ENCODE peak calls at places on chromosomes 7 and 10, in six cellular contexts. H, J, E, C, A and G are unnamed samples.

GRCh38 chr10:44860811-44861751 is 50.1 kb upstream of the TMEM72 start:
- DNase-seq in C (no peak), H (no peak), A (no peak), J (peak), E (no peak), G (no peak)

GRCh38 chr7:46791180-46791579 is 790.7 kb downstream of the TNS3 start:
- DNase-seq in C (no peak), A (no peak), H (no peak), E (no peak), J (peak), G (no peak)

GRCh38 chr7:156224441-156225225 is 412.4 kb upstream of the SHH start:
- DNase-seq in C (no peak), A (no peak), E (no peak), H (no peak), J (no peak), G (no peak)

GRCh38 chr10:33799944-33800323 is 465.5 kb upstream of the NRP1 start:
- DNase-seq in E (no peak), A (no peak), J (no peak), C (no peak), H (no peak), G (no peak)

GRCh38 chr10:29408847-29409240 is 120.0 kb downstream of the LYZL1 start:
- DNase-seq in E (no peak), A (no peak), J (no peak), C (no peak), H (no peak), G (no peak)

GRCh38 chr10:70234668-70235447 is 1.6 kb upstream of the PPA1 start:
- DNase-seq in C (no peak), H (no peak), J (peak), E (no peak), A (no peak), G (no peak)

GRCh38 chr7:5528815-5529442 is 105.3 kb upstream of the TNRC18 start:
- DNase-seq in J (no peak), E (no peak), A (no peak), H (no peak), C (no peak), G (no peak)

GRCh38 chr10:6382081-6382480 is 179.3 kb downstream of the PFKFB3 start:
- DNase-seq in J (peak), E (peak), A (peak), C (no peak), H (no peak), G (no peak)

GRCh38 chr7:38112075-38112474 is 66.0 kb upstream of the STARD3NL start:
- DNase-seq in J (no peak), H (no peak), C (no peak), E (no peak), A (no peak), G (no peak)

GRCh38 chr7:12685550-12685949 is 1.9 kb upstream of the ARL4A start:
- DNase-seq in E (no peak), J (peak), C (no peak), A (peak), H (peak), G (peak)

GRCh38 chr10:35780970-35781642 is 139.0 kb upstream of the FZD8 start:
- DNase-seq in E (no peak), J (peak), A (no peak), C (no peak), H (no peak), G (no peak)

GRCh38 chr7:6011541-6011940 is 2.5 kb downstream of the AIMP2 start:
- DNase-seq in A (no peak), H (no peak), E (no peak), J (no peak), C (no peak), G (no peak)

GRCh38 chr10:97844672-97845071 is 5.0 kb upstream of the GOLGA7B start:
- DNase-seq in J (no peak), E (no peak), C (no peak), A (no peak), H (no peak), G (no peak)

GRCh38 chr10:98323221-98324164 is 55.5 kb upstream of the LOXL4 start:
- DNase-seq in A (no peak), C (no peak), H (peak), E (peak), J (peak), G (peak)

GRCh38 chr10:50291261-50291850 is 40.0 kb upstream of the ASAH2 start:
- DNase-seq in A (no peak), C (no peak), J (peak), H (no peak), E (no peak), G (no peak)

GRCh38 chr7:48088559-48089414 is at the start of gene UPP1:
- DNase-seq in H (peak), E (peak), C (peak), A (peak), J (peak), G (peak)

GRCh38 chr7:157637216-157637954 is 300.6 kb downstream of the DNAJB6 start:
- DNase-seq in H (no peak), J (no peak), C (no peak), A (no peak), E (no peak), G (no peak)

GRCh38 chr10:4043897-4044296 is 258.9 kb upstream of the KLF6 start:
- DNase-seq in H (no peak), J (peak), C (no peak), A (no peak), E (no peak), G (no peak)

GRCh38 chr10:1034758-1035157 is 9.1 kb upstream of the IDI2 start:
- DNase-seq in H (no peak), C (no peak), A (no peak), E (no peak), J (no peak), G (no peak)

GRCh38 chr10:104336829-104337526 is 1.3 kb downstream of the ITPRIP start:
- DNase-seq in A (no peak), E (no peak), C (no peak), H (no peak), J (peak), G (no peak)

GRCh38 chr7:28984219-28984618 is 26.1 kb upstream of the TRIL start:
- DNase-seq in H (no peak), A (no peak), C (no peak), J (no peak), E (no peak), G (no peak)

GRCh38 chr7:64867863-64868440 is 35.1 kb upstream of the ZNF273 start:
- DNase-seq in J (no peak), C (no peak), H (no peak), E (no peak), A (no peak), G (no peak)

GRCh38 chr10:93815304-93816091 is 57.8 kb downstream of the LGI1 start:
- DNase-seq in E (no peak), J (no peak), A (no peak), C (no peak), H (peak), G (no peak)

GRCh38 chr10:116521424-116522305 is 24.1 kb upstream of the PNLIP start:
- DNase-seq in H (no peak), C (no peak), E (no peak), A (no peak), J (peak), G (peak)

GRCh38 chr10:132054564-132054963 is 11.2 kb upstream of the JAKMIP3 start:
- DNase-seq in J (no peak), E (no peak), H (no peak), C (no peak), A (no peak), G (no peak)

GRCh38 chr7:106206826-106207541 is 77.8 kb downstream of the NAMPT start:
- DNase-seq in E (no peak), C (no peak), A (no peak), J (no peak), H (no peak), G (no peak)